ENCODE peak calls at places on chromosome 10, in four cellular contexts. R is HepG2, X is K562, N is GM12878. S is an unnamed sample.

GRCh38 chr10:74957199-74958084 is 131.0 kb downstream of the KAT6B start:
- DNase-seq in N (no peak), X (no peak), R (no peak), S (no peak)

GRCh38 chr10:94320285-94320914 is 42.3 kb downstream of the NOC3L start:
- DNase-seq in R (peak), X (peak), N (no peak), S (peak)

GRCh38 chr10:88163572-88163971 is 300.1 kb downstream of the PTEN start:
- DNase-seq in N (no peak), R (no peak), X (no peak), S (no peak)

GRCh38 chr10:19891429-19891828 is 75.2 kb downstream of the PLXDC2 start:
- DNase-seq in N (no peak), R (no peak), X (no peak), S (no peak)

GRCh38 chr10:128318868-128319267 is 192.6 kb upstream of the MKI67 start:
- DNase-seq in R (no peak), X (no peak), N (no peak), S (no peak)

GRCh38 chr10:13346280-13346819 is 1.7 kb downstream of the SEPHS1 start:
- DNase-seq in N (no peak), R (no peak), X (peak), S (no peak)

GRCh38 chr10:6878067-6878412 is 298.0 kb upstream of the PRKCQ start:
- DNase-seq in X (peak), N (no peak), R (no peak), S (peak)

GRCh38 chr10:119726291-119727261 is 726 bp downstream of the INPP5F start:
- DNase-seq in X (no peak), R (no peak), N (no peak), S (peak)

GRCh38 chr10:29257784-29258135 is 31.1 kb upstream of the LYZL1 start:
- DNase-seq in N (no peak), R (no peak), X (no peak), S (no peak)

GRCh38 chr10:79162861-79163662 is 94.3 kb downstream of the ZMIZ1 start:
- DNase-seq in X (no peak), N (no peak), R (no peak), S (no peak)

GRCh38 chr10:95247200-95247880 is 43.5 kb downstream of the PDLIM1 start:
- DNase-seq in R (peak), X (no peak), N (no peak), S (no peak)

GRCh38 chr10:74823791-74824183 is 2.6 kb upstream of the KAT6B start:
- DNase-seq in X (peak), R (no peak), N (no peak), S (no peak)

GRCh38 chr10:97234403-97234802 is 48.6 kb upstream of the SLIT1 start:
- DNase-seq in R (peak), X (peak), N (no peak), S (no peak)

GRCh38 chr10:100038561-100039071 is 28.9 kb upstream of the DNMBP start:
- DNase-seq in X (no peak), N (no peak), R (peak), S (no peak)
- TF ChIP-seq ETV6 in X (no peak), N (no peak), R (no peak), S (no peak)

DNA sequence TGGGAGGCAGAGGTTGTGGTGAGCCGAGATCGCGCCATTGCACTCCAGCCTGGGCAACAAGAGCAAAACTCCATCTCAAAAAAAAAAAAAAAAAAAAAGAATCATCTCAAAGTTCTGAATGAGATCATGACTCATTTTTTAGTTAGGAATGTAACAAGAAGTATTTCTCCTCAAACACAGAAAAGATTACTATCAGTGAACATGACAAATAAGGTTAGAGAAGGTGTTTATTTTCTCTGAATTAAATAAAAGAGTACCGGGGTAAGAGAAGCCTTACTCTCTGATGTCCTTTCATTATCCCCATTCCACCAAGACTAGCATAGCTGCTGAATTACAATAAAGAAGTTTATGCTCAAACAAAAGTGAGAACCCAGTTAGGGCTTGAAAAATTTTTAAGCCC is 50.1 kb downstream of the IPMK start:
- DNase-seq in R (no peak), X (no peak), N (no peak), S (no peak)
- TF ChIP-seq ATF2 in R (no peak), X (no peak), N (no peak), S (no peak)

GRCh38 chr10:125961743-125962142 is 65.4 kb downstream of the FANK1 start:
- DNase-seq in N (no peak), X (no peak), R (no peak), S (no peak)
- TF ChIP-seq ETV6 in N (no peak), X (no peak), R (no peak), S (no peak)

GRCh38 chr10:111996103-111996502 is 187.5 kb downstream of the GPAM start:
- DNase-seq in R (no peak), X (no peak), N (peak), S (no peak)

GRCh38 chr10:111993321-111993720 is 190.2 kb downstream of the GPAM start:
- DNase-seq in X (no peak), R (no peak), N (no peak), S (no peak)

GRCh38 chr10:111990734-111991133 is 192.8 kb downstream of the GPAM start:
- DNase-seq in X (no peak), R (no peak), N (no peak), S (peak)

GRCh38 chr10:111989136-111990050 is 194.2 kb downstream of the GPAM start:
- DNase-seq in R (no peak), N (no peak), X (no peak), S (no peak)

DNA sequence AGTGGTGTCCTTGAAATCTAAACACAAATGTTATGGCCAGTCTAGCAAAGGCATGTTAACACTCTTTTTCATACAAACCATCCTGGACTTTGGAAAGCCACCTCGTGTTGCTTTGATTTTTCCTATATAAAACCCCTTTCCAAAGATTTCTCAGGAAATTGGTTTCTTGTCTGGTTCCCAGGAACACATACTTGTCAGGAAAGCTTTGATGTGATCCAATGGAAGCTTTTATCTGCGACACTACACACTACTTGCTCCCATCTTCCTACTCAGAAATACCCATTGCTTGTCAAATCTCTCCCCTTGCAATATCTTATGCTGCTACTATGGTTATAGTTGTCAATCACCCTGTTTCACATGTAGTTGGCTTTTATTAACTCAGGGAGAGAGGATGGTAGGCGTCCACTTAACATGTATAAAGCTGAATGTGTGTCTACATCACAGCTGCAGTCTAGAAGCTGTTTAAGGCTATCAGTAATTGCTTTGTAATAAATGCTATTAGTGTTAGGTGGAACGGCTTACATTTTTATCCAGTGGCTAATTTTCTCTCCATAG is 189.6 kb downstream of the GPAM start:
- DNase-seq in N (no peak), R (no peak), X (no peak), S (no peak)
- TF ChIP-seq ATF2 in N (no peak), R (no peak), X (no peak), S (no peak)

GRCh38 chr10:15797346-15797745 is 63.0 kb downstream of the MINDY3 start:
- DNase-seq in R (no peak), N (no peak), X (no peak), S (no peak)

GRCh38 chr10:15805395-15806058 is 54.8 kb downstream of the MINDY3 start:
- DNase-seq in R (no peak), N (no peak), X (peak), S (no peak)

GRCh38 chr10:15801641-15802040 is 58.7 kb downstream of the MINDY3 start:
- DNase-seq in X (no peak), N (no peak), R (no peak), S (no peak)

GRCh38 chr10:15804109-15804508 is 56.2 kb downstream of the MINDY3 start:
- DNase-seq in X (no peak), N (no peak), R (no peak), S (no peak)

DNA sequence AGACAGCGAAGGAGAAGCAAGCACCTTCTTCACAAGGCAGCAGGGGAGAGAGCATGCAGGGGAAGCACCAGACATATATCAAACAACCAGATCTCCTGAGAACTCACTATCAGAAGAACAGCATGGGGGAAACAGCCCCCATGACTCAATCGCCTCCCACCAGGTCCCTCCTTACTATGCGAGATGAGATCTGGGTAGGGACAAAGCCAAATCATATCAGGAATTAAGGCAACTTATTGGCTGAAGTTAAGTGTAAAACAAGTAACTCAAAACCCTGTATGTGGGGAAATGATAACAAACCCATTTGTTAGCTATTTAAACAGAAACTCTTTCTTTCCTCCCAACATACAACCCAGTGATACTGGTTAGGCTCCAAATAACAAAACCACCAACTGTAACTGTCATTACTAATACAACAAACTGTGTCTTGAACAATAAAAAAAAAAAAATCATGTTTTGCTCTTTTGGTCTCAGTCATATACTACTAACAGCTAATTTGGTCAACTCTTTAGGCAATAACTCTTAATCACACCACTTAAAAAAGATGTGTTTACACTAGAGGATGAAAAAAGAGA is 57.8 kb downstream of the MINDY3 start:
- DNase-seq in X (peak), R (no peak), N (no peak), S (no peak)
- TF ChIP-seq ETV6 in X (no peak), R (no peak), N (no peak), S (no peak)

DNA sequence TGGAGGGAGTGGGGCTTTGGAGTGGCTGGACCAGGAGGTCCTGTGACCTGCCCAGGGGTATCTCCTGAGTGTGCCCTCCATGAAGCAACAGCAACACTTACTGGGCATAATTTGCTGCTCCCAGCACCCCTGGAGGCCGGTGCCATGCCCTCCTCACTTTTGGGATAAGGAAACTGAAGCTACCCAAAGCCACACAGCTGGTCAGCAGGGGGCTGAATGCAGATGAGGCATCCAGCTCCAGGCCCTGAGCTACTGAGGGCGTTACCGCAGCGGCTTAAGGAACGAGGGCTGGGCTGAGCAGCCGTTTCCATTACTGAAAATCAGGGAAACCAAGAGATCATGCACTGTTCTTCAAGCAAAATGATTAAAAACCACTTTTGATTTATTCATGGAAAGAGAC is 408.9 kb downstream of the GLRX3 start:
- DNase-seq in X (no peak), N (no peak), R (no peak), S (no peak)
- TF ChIP-seq ATF2 in X (no peak), N (no peak), R (no peak), S (no peak)

DNA sequence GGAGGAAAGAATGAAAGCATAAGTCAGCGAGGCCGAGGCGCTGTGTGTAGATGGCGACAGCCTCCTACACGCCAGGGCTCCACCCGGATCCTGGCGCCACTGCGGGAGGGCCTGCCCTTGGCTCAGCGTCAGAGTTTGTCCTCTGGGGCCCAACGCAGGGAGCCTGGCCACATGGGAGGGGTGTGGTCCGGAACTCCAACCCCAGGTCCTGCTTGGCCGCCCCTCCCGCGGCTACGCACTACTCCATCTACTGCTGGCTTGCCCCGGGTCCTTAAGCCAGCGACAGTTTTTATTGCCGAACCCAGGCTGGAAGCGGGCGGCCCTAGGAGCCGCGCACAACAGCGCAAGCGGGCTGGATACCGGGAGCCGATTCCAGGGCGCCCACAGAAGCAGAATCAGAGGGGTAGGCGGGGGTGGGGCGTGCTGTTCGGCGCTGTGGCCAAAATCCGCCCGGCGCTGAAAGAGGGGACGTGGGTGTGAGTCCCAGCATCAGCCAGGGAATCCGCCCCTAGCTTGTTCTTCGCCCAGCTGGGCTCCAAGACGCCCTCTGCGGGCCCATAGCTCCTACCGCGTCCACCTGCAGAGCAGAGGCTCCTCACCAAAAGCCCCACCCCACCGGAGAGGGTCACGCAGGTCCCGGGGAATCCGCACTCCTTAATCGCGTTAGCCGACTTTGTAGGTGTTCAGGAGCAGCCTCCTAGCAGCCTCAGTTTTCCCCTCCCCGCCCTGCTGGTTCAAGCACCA is 4.5 kb downstream of the KAZALD1 start:
- DNase-seq in N (no peak), R (peak), X (peak), S (peak)
- TF ChIP-seq ETV6 in N (no peak), R (no peak), X (no peak), S (no peak)

GRCh38 chr10:52313350-52314006 is 603 bp upstream of the DKK1 start:
- DNase-seq in N (no peak), R (peak), X (no peak), S (peak)
- TF ChIP-seq ATF2 in N (no peak), R (no peak), X (no peak), S (no peak)